ENCODE peak calls at places on chromosome 22, in five cellular contexts. F is endothelial cell of umbilical vein, H is A549, Q is K562, E is HepG2. L is an unnamed sample.

GRCh38 chr22:42717197-42717967 is 3.3 kb downstream of the A4GALT start:
- DNase-seq in H (peak; percentile 66), F (no peak), E (no peak), Q (peak; percentile 53), L (peak; percentile 68)

GRCh38 chr22:30309981-30310672 is 16.6 kb downstream of the TBC1D10A start:
- DNase-seq in H (no peak), E (no peak), Q (no peak), F (no peak), L (peak; percentile 29)

GRCh38 chr22:19497245-19497644 is 17.5 kb downstream of the CDC45 start:
- DNase-seq in H (no peak), E (no peak), F (peak; percentile 86), Q (peak; percentile 76), L (no peak)

GRCh38 chr22:29128891-29129643 is 56.2 kb downstream of the KREMEN1 start:
- DNase-seq in F (no peak), E (no peak), H (no peak), Q (no peak), L (peak; percentile 24)

GRCh38 chr22:27913162-27913741 is 5.8 kb downstream of the PITPNB start:
- DNase-seq in H (no peak), F (peak; percentile 30), Q (peak; percentile 11), E (no peak), L (no peak)

GRCh38 chr22:47193606-47194316 is 431.3 kb downstream of the TBC1D22A start:
- DNase-seq in Q (no peak), E (no peak), H (no peak), F (no peak), L (no peak)

GRCh38 chr22:39169797-39170466 is 17.5 kb upstream of the CBX7 start:
- DNase-seq in E (no peak), H (no peak), Q (no peak), F (no peak), L (no peak)

GRCh38 chr22:35604671-35605457 is 12.3 kb downstream of the MB start:
- DNase-seq in E (no peak), H (no peak), Q (peak; percentile 19), F (no peak), L (peak; percentile 58)

GRCh38 chr22:22754961-22755777 is 110.8 kb downstream of the GGTLC2 start:
- DNase-seq in E (no peak), Q (no peak), H (no peak), F (no peak), L (no peak)

GRCh38 chr22:17077255-17077654 is 7.5 kb upstream of the IL17RA start:
- DNase-seq in Q (no peak), E (no peak), F (no peak), H (no peak), L (no peak)

GRCh38 chr22:20634560-20635226 is 127.3 kb downstream of the MED15 start:
- DNase-seq in H (no peak), Q (no peak), E (no peak), F (no peak), L (no peak)

GRCh38 chr22:46812034-46812605 is 49.7 kb downstream of the TBC1D22A start:
- DNase-seq in F (no peak), H (no peak), E (no peak), Q (no peak), L (no peak)

GRCh38 chr22:30920407-30920806 is 48.2 kb downstream of the MORC2 start:
- DNase-seq in Q (peak; percentile 75), H (peak; percentile 70), E (peak; percentile 32), F (peak; percentile 62), L (peak; percentile 83)

GRCh38 chr22:35023692-35024363 is 42.1 kb upstream of the ISX start:
- DNase-seq in Q (peak; percentile 71), F (no peak), E (no peak), H (peak; percentile 48), L (peak; percentile 70)

GRCh38 chr22:49936973-49937757 is 18.7 kb downstream of the CRELD2 start:
- DNase-seq in Q (no peak), F (peak; percentile 60), H (no peak), E (no peak), L (no peak)

DNA sequence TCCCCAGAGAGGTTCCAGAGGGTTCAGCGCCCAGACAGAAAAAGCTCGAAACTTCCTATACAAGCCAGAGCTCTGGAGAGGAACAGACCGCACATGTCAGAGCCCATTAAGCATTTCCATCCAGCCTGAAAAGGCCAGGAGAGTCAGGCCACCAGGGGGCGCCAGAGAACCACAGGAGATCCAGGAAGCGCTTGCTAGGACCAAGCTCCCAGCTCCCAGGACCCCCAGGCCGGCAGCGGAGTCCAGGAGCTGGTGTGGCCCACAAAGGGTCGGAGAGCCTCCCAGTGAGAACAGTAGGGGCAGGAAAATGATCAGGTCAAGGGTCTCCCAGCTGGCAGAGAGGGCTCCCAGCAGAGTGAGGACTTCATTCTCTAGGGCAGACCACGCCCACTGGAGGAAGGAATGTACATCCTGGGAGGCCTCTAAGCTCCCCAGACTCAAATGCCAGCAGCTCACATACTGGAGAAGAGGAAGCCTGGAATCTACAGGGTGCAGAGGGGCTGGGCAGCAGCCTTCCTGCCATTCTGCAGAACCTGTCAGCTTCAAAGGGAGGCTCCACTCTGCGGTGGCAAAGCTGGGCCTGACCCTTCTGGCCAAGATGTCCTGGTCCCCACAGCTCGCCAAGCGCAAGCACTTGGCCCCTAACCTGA is 2.1 kb upstream of the MEI1 start:
- DNase-seq in H (peak; percentile 79), E (peak; percentile 81), F (peak; percentile 87), Q (peak; percentile 82), L (peak; percentile 91)
- TF ChIP-seq MYC in H (no peak), E (no peak), F (no peak), Q (peak; percentile 50), L (peak; percentile 76)

GRCh38 chr22:43818981-43819690 is 7.0 kb upstream of the EFCAB6 start:
- DNase-seq in H (no peak), Q (no peak), F (no peak), E (no peak), L (no peak)

GRCh38 chr22:43821606-43822425 is 9.7 kb upstream of the EFCAB6 start:
- DNase-seq in E (no peak), F (no peak), H (no peak), Q (no peak), L (no peak)

GRCh38 chr22:43820671-43821305 is 8.7 kb upstream of the EFCAB6 start:
- DNase-seq in F (no peak), Q (no peak), H (no peak), E (no peak), L (no peak)

GRCh38 chr22:43817402-43817801 is 5.3 kb upstream of the EFCAB6 start:
- DNase-seq in F (no peak), H (no peak), E (no peak), Q (no peak), L (no peak)

GRCh38 chr22:43819691-43820670 is 7.9 kb upstream of the EFCAB6 start:
- DNase-seq in E (no peak), H (no peak), Q (no peak), F (no peak), L (no peak)
- TF ChIP-seq MYC in E (no peak), H (no peak), Q (no peak), F (no peak), L (no peak)

DNA sequence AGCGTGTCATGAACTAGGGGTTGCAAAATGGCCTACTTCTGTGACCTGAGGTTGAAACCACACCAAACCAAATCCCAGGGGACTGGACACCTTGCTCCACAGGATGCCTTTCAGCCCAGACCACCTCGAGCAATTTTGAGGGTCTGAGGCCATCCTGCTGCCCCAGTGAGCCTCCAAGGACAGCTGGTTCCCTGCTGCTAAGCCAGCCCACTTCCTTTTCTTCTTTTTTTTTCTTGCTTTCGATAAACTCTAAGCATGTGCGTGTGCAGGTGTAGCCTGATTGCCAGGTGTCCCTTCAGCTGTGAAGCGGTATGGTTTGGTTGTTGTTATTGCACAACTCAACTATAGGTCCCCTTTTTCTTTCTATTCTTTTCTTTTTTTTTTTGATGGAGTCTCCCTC is 2.7 kb downstream of the CRYBB1 start:
- DNase-seq in H (no peak), E (no peak), Q (no peak), F (no peak), L (no peak)
- TF ChIP-seq MYC in H (no peak), E (no peak), Q (no peak), F (no peak), L (no peak)

GRCh38 chr22:48796295-48797015 is 1031.2 kb downstream of the BRD1 start:
- DNase-seq in E (no peak), H (no peak), Q (no peak), F (no peak), L (peak; percentile 22)
- TF ChIP-seq MYC in E (no peak), H (no peak), Q (no peak), F (no peak), L (no peak)

GRCh38 chr22:25493794-25494193 is 70.7 kb upstream of the GRK3 start:
- DNase-seq in Q (no peak), F (no peak), H (no peak), E (no peak), L (no peak)

GRCh38 chr22:25495286-25495685 is 69.2 kb upstream of the GRK3 start:
- DNase-seq in Q (no peak), E (no peak), F (no peak), H (no peak), L (no peak)

GRCh38 chr22:25494774-25495173 is 69.7 kb upstream of the GRK3 start:
- DNase-seq in H (no peak), Q (no peak), F (no peak), E (no peak), L (peak; percentile 34)

GRCh38 chr22:25492162-25492561 is 72.3 kb upstream of the GRK3 start:
- DNase-seq in Q (no peak), H (no peak), F (no peak), E (no peak), L (no peak)

GRCh38 chr22:25492950-25493790 is 71.3 kb upstream of the GRK3 start:
- DNase-seq in Q (no peak), H (no peak), E (no peak), F (no peak), L (no peak)
- TF ChIP-seq MYC in Q (no peak), H (no peak), E (no peak), F (no peak), L (no peak)

DNA sequence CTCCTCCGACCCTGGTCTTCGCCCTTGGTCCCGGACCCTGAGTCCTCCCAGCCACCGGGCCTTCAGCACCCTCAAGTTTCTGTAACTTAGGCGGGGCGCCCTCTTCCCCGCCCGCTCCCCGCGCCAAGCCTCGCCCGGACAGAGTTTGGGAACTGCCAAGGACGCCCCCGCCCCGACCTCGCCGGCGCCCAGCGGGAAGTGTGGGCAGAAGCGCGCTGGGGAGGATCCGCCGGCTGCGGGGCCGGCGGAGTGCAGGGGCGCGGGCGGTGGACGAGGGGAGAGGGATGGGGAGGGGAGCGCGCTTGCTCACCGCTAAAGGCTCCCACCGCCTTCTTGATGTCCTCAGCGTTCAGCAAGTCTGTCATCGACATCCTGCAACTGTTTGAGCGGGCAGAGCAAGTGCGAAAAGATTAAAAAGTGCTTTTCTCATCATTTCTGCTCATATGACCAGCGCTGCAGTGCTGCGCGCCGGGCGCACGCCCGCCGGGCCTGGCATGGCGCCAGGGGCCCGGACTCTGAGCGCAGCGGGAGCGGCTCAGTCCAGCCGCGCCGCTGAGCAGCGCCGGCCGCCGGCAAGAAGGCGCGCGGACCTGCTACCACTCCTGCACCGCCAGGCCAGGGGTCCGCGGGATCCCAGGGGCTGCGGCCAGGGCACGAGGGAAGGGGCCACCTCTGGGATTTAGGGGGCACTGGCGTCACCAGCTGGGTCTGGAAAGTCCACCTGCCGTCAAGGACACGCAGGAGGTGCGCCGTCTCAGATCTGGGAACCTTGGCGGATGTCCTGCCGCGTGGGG is at the start of gene PVALB:
- DNase-seq in Q (peak; percentile 31), H (no peak), F (peak; percentile 34), E (no peak), L (no peak)
- TF ChIP-seq MYC in Q (no peak), H (no peak), F (no peak), E (no peak), L (no peak)